ENCODE peak calls at places on chromosomes 3 and 15, in nine cellular contexts. F is type B pancreatic cell; U is stimulated activated CD4-positive, alpha-beta T cell treated with anti-CD3 and anti-CD28 coated beads, Interleukin-15, amount 100 ng/mL, for 48 hours; P is KG1; Z is T-helper 17 cell; G is activated CD4-positive, alpha-beta memory T cell treated with anti-CD3 and anti-CD28 coated beads for 36 hours; Y is Daoy; R is IMR-90; B is amniotic epithelial cell. S is an unnamed sample.

GRCh38 chr15:74786659-74787165 is 4.8 kb downstream of the CSK start:
- DNase-seq in F (no peak), U (no peak), P (no peak), Z (no peak), G (peak), Y (no peak), R (no peak), B (no peak), S (no peak)

GRCh38 chr3:171804618-171805389 is 5.5 kb downstream of the PLD1 start:
- DNase-seq in F (no peak), U (no peak), P (no peak), Z (no peak), G (no peak), Y (no peak), R (no peak), B (no peak), S (no peak)

GRCh38 chr3:46395210-46395661 is 11.6 kb downstream of the CCR5AS start:
- DNase-seq in F (no peak), U (no peak), P (no peak), Z (no peak), G (no peak), Y (no peak), R (peak), B (peak), S (no peak)

GRCh38 chr3:188975612-188976314 is 196.0 kb upstream of the TPRG1 start:
- DNase-seq in F (no peak), U (no peak), P (no peak), Z (no peak), G (no peak), Y (no peak), R (peak), B (no peak), S (no peak)

GRCh38 chr3:50483374-50483773 is 20.1 kb downstream of the CACNA2D2 start:
- DNase-seq in F (no peak), U (no peak), P (no peak), Z (no peak), G (no peak), Y (no peak), R (no peak), B (no peak), S (no peak)

GRCh38 chr3:113035387-113035982 is 44.7 kb downstream of the GTPBP8 start:
- DNase-seq in F (no peak), U (no peak), P (no peak), Z (peak), G (peak), Y (peak), R (peak), B (peak), S (peak)

GRCh38 chr15:91790826-91791225 is 62.7 kb upstream of the SLCO3A1 start:
- DNase-seq in F (no peak), U (no peak), P (no peak), Z (no peak), G (no peak), Y (peak), R (no peak), B (no peak), S (peak)

GRCh38 chr3:50003766-50004278 is 63.9 kb downstream of the RBM6 start:
- DNase-seq in F (no peak), U (no peak), P (no peak), Z (no peak), G (no peak), Y (no peak), R (peak), B (no peak), S (peak)

GRCh38 chr3:52831500-52832301 is 1.2 kb upstream of the ITIH4 start:
- DNase-seq in F (no peak), U (no peak), P (no peak), Z (no peak), G (no peak), Y (peak), R (peak), B (peak), S (peak)

GRCh38 chr3:101070260-101071121 is 77.3 kb upstream of the ABI3BP start:
- DNase-seq in F (no peak), U (peak), P (no peak), Z (peak), G (peak), Y (peak), R (no peak), B (peak), S (no peak)

GRCh38 chr3:190739726-190740230 is 122.7 kb downstream of the GMNC start:
- DNase-seq in F (no peak), U (no peak), P (no peak), Z (no peak), G (no peak), Y (peak), R (no peak), B (peak), S (no peak)

GRCh38 chr3:129233538-129233937 is 15.9 kb upstream of the COPG1 start:
- DNase-seq in F (no peak), U (no peak), P (peak), Z (no peak), G (no peak), Y (no peak), R (no peak), B (no peak), S (no peak)

GRCh38 chr3:68972358-68972979 is 40.1 kb upstream of the TAFA4 start:
- DNase-seq in F (peak), U (peak), P (peak), Z (no peak), G (peak), Y (peak), R (peak), B (peak), S (peak)

GRCh38 chr3:57701781-57702180 is 8.9 kb upstream of the DENND6A start:
- DNase-seq in F (no peak), U (no peak), P (no peak), Z (no peak), G (no peak), Y (no peak), R (no peak), B (no peak), S (no peak)

GRCh38 chr3:111164621-111165020 is 93.0 kb downstream of the NECTIN3 start:
- DNase-seq in F (no peak), U (no peak), P (no peak), Z (no peak), G (no peak), Y (no peak), R (no peak), B (no peak), S (no peak)

GRCh38 chr3:123757281-123757940 is 126.7 kb downstream of the MYLK start:
- DNase-seq in F (no peak), U (no peak), P (peak), Z (no peak), G (no peak), Y (peak), R (no peak), B (peak), S (no peak)

GRCh38 chr3:143067201-143067600 is 52.4 kb upstream of the CHST2 start:
- DNase-seq in F (no peak), U (no peak), P (no peak), Z (no peak), G (no peak), Y (no peak), R (peak), B (peak), S (peak)

GRCh38 chr3:65819896-65820295 is 218.8 kb downstream of the MAGI1 start:
- DNase-seq in F (no peak), U (no peak), P (no peak), Z (no peak), G (no peak), Y (no peak), R (no peak), B (no peak), S (no peak)